ENCODE peak calls at places on chromosomes 13 and 19, in four cellular contexts. B is DND-41, Z is ovary, R is H9. J is an unnamed sample.
A peak's percentile ranks its signal among the peaks of the same experiment; 100 is the strongest.

GRCh38 chr13:82681535-82681934 is 1200.7 kb downstream of the SLITRK1 start:
- DNase-seq in B (no peak), Z (no peak), R (peak; percentile 46), J (no peak)

GRCh38 chr19:36032251-36033104 is at the start of gene CLIP3:
- DNase-seq in Z (peak; percentile 83), R (peak; percentile 83), B (no peak), J (peak; percentile 39)

GRCh38 chr13:97979556-97979955 is 26.1 kb downstream of the IPO5 start:
- DNase-seq in B (no peak), R (no peak), Z (no peak), J (no peak)

GRCh38 chr19:10552596-10553053 is 8.9 kb downstream of the ATG4D start:
- DNase-seq in Z (no peak), B (peak; percentile 67), R (peak; percentile 85), J (no peak)

GRCh38 chr13:49371943-49372636 is 71.8 kb downstream of the CAB39L start:
- DNase-seq in Z (no peak), B (peak; percentile 9), R (no peak), J (no peak)

GRCh38 chr19:4343845-4344713 is 717 bp downstream of the MPND start:
- DNase-seq in Z (peak; percentile 35), R (no peak), B (peak; percentile 35), J (no peak)

GRCh38 chr13:35838356-35838755 is 292.8 kb downstream of the DCLK1 start:
- DNase-seq in R (no peak), Z (no peak), B (no peak), J (no peak)

GRCh38 chr19:1248454-1249297 is at the start of gene MIDN:
- DNase-seq in B (no peak), R (peak; percentile 86), Z (peak; percentile 95), J (peak; percentile 83)

GRCh38 chr19:35118268-35119026 is 2.8 kb downstream of the FXYD3 start:
- DNase-seq in R (no peak), Z (no peak), B (no peak), J (no peak)

GRCh38 chr13:23549724-23550123 is 20.5 kb upstream of the TNFRSF19 start:
- DNase-seq in B (no peak), R (no peak), Z (no peak), J (no peak)

GRCh38 chr13:60047943-60048342 is 115.8 kb downstream of the DIAPH3 start:
- DNase-seq in R (no peak), Z (no peak), B (no peak), J (no peak)

GRCh38 chr13:67045357-67045756 is 184.8 kb downstream of the PCDH9 start:
- DNase-seq in Z (no peak), B (no peak), R (no peak), J (no peak)

GRCh38 chr13:26951581-26952177 is 191.1 kb upstream of the GPR12 start:
- DNase-seq in R (no peak), Z (peak; percentile 21), B (no peak), J (no peak)

GRCh38 chr13:70173236-70173959 is 65.1 kb upstream of the KLHL1 start:
- DNase-seq in Z (no peak), B (no peak), R (no peak), J (no peak)

GRCh38 chr19:2282062-2282861 is at the start of gene PEAK3:
- DNase-seq in Z (no peak), R (peak; percentile 70), B (no peak), J (no peak)

GRCh38 chr13:94464771-94465170 is 14.7 kb downstream of the DCT start:
- DNase-seq in Z (no peak), B (no peak), R (no peak), J (no peak)

GRCh38 chr13:110826101-110826500 is 88.8 kb downstream of the ANKRD10 start:
- DNase-seq in Z (no peak), R (no peak), B (no peak), J (no peak)

GRCh38 chr19:14746891-14747290 is 31.5 kb downstream of the ADGRE2 start:
- DNase-seq in Z (no peak), R (no peak), B (no peak), J (no peak)

GRCh38 chr19:51688665-51689571 is 4.2 kb upstream of the SPACA6 start:
- DNase-seq in Z (peak; percentile 96), R (peak; percentile 87), B (no peak), J (no peak)

GRCh38 chr19:49064768-49065611 is at the start of gene NTF4:
- DNase-seq in Z (peak; percentile 11), B (no peak), R (peak; percentile 80), J (no peak)

GRCh38 chr13:62337109-62337880 is 921.6 kb upstream of the PCDH20 start:
- DNase-seq in R (peak; percentile 27), B (no peak), Z (no peak), J (no peak)

GRCh38 chr13:110897521-110897920 is 17.3 kb downstream of the ANKRD10 start:
- DNase-seq in R (no peak), B (no peak), Z (no peak), J (no peak)

GRCh38 chr19:2355168-2356035 is 4.7 kb upstream of the TMPRSS9 start:
- DNase-seq in R (no peak), Z (no peak), B (peak; percentile 18), J (no peak)

GRCh38 chr19:6551607-6552450 is 21.0 kb downstream of the TNFSF9 start:
- DNase-seq in Z (no peak), B (peak; percentile 75), R (peak; percentile 86), J (peak; percentile 65)

GRCh38 chr19:33408116-33408515 is 34.6 kb downstream of the CEBPG start:
- DNase-seq in B (no peak), Z (no peak), R (no peak), J (no peak)

GRCh38 chr13:51623473-51623872 is 39.2 kb downstream of the WDFY2 start:
- DNase-seq in Z (no peak), B (peak; percentile 17), R (no peak), J (no peak)

GRCh38 chr13:110396913-110397379 is 89.9 kb downstream of the COL4A2 start:
- DNase-seq in Z (peak; percentile 94), B (no peak), R (no peak), J (no peak)

GRCh38 chr19:406999-407491 is 1.9 kb downstream of the C2CD4C start:
- DNase-seq in B (no peak), Z (no peak), R (peak; percentile 44), J (no peak)

GRCh38 chr19:14248578-14249011 is 42.6 kb upstream of the ADGRL1 start:
- DNase-seq in Z (peak; percentile 46), B (no peak), R (peak; percentile 95), J (peak; percentile 37)

GRCh38 chr13:33351324-33351723 is 65.8 kb upstream of the STARD13 start:
- DNase-seq in Z (no peak), R (no peak), B (no peak), J (no peak)
- H3K27ac ChIP-seq in Z (no peak overlapping the region), R (no peak overlapping the region), B (no peak overlapping the region), J (no peak overlapping the region)

GRCh38 chr13:100989424-100989823 is 314.8 kb upstream of the TMTC4 start:
- DNase-seq in Z (no peak), R (no peak), B (no peak), J (no peak)
- TF ChIP-seq CTCF in Z (no peak), R (no peak), B (no peak), J (no peak)

GRCh38 chr13:74450976-74451375 is 316.8 kb upstream of the KLF12 start:
- DNase-seq in B (no peak), R (no peak), Z (no peak), J (no peak)

GRCh38 chr13:74450525-74450845 is 316.3 kb upstream of the KLF12 start:
- DNase-seq in Z (no peak), R (no peak), B (no peak), J (no peak)

GRCh38 chr13:74449811-74450524 is 315.8 kb upstream of the KLF12 start:
- DNase-seq in B (no peak), R (no peak), Z (no peak), J (no peak)

GRCh38 chr13:74452881-74453280 is 318.7 kb upstream of the KLF12 start:
- DNase-seq in R (no peak), Z (no peak), B (no peak), J (no peak)

DNA sequence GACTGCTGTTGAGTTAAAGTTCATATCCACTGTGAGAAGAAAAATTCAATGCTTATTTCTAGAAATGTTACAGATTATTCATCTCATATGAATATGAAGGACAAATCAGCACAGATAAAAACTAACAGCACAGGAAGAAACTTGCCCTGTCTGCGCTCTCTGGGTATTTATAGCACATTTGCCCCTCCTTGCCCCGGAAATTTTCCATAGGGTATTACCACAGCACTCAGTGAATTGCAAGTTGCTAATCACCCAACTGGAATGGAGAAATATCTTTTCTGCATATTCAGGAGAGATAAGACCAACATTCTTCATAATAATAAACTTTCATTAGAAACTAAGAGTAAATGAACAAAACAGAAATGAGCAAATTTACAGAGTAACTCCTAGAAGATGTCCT is 318.0 kb upstream of the KLF12 start:
- DNase-seq in R (no peak), B (no peak), Z (no peak), J (no peak)
- H3K27ac ChIP-seq in R (no peak overlapping the region), B (no peak overlapping the region), Z (no peak overlapping the region), J (no peak overlapping the region)

GRCh38 chr19:45717131-45717982 is 13.3 kb downstream of the FBXO46 start:
- DNase-seq in B (peak; percentile 100), R (peak; percentile 100), Z (peak; percentile 99), J (peak; percentile 97)
- TF ChIP-seq CTCF in B (peak; percentile 41), R (no peak), Z (peak; percentile 50), J (no peak)

DNA sequence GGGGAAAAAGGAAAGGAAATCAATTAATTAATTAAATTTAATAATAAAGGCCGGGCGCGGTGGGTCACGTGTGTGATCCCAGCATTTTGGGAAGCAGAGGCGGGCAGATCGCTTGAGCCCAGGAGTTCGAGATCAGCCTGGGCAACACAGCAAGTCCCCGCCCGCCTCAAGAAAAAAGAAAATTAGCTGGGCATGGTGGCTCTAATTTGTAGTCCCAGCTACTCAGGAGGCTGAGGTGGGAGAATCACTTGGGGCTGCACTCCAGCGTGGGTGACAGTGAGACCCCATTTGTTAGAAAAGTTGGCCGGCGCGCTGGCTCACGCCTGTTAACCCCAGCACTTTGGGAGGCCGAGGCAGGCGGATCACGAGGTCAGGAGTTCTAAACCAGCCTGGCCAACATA is 733 bp upstream of the CD320 start:
- DNase-seq in R (no peak), Z (peak; percentile 5), B (peak; percentile 4), J (no peak)
- H3K27ac ChIP-seq in R (no peak overlapping the region), Z (no peak overlapping the region), B (peak overlapping the region; percentile 87), J (no peak overlapping the region)

DNA sequence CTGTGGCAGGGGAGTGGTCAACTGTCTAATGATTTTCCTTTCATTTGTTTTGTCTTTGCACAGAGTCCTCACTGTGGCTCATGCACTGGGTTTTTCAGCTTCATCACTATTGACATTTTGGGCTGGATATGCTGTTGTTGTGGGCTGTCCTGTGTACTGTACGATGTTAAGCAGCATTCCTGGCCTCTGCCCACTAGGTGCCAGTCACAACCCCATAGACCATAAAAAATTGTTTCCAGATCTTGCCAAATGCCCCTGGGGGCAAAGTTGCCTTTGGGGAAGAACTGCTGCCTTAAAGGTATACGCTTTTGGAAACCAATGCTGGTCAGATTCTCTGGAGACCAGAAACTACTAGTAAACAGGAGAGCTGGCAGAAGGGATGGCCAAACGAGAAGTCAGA is 310.4 kb downstream of the SPRY2 start:
- DNase-seq in B (no peak), R (no peak), Z (no peak), J (no peak)
- TF ChIP-seq CTCF in B (peak; percentile 8), R (peak; percentile 49), Z (no peak), J (no peak)

J was measured in CD4-positive, alpha-beta T cell.